ENCODE peak calls at places on chromosomes 2 and 18, in seven cellular contexts. H is left ventricle myocardium inferior, G is thoracic aorta, W is IMR-90, U is upper lobe of left lung, D is left lung, V is lower lobe of right lung. B is an unnamed sample.

GRCh38 chr2:96207778-96208143 is 866 bp downstream of the STARD7 start:
- DNase-seq in H (no peak), G (no peak), W (no peak), U (no peak), D (no peak), V (no peak), B (no peak)

GRCh38 chr2:186570587-186570986 is 19.3 kb upstream of the ITGAV start:
- DNase-seq in H (no peak), G (no peak), W (peak; percentile 60), U (no peak), D (no peak), V (no peak), B (no peak)

GRCh38 chr2:105143467-105144127 is 97.9 kb upstream of the GPR45 start:
- DNase-seq in H (no peak), G (no peak), W (no peak), U (no peak), D (peak; percentile 33), V (no peak), B (peak; percentile 13)

GRCh38 chr2:235610696-235611257 is 116.9 kb downstream of the AGAP1 start:
- DNase-seq in H (no peak), G (no peak), W (no peak), U (no peak), D (no peak), V (no peak), B (no peak)

GRCh38 chr2:6793913-6794312 is 71.8 kb downstream of the CMPK2 start:
- DNase-seq in H (no peak), G (no peak), W (no peak), U (no peak), D (no peak), V (no peak), B (no peak)

GRCh38 chr2:180622122-180622918 is 358.1 kb upstream of the UBE2E3 start:
- DNase-seq in H (no peak), G (no peak), W (peak; percentile 78), U (no peak), D (no peak), V (no peak), B (no peak)

GRCh38 chr2:160367887-160368286 is 125.7 kb downstream of the RBMS1 start:
- DNase-seq in H (no peak), G (no peak), W (peak; percentile 98), U (peak; percentile 58), D (no peak), V (no peak), B (no peak)

GRCh38 chr2:205947621-205948495 is 138.1 kb downstream of the INO80D start:
- DNase-seq in H (peak; percentile 65), G (peak; percentile 11), W (peak; percentile 78), U (peak; percentile 66), D (peak; percentile 54), V (peak; percentile 59), B (peak; percentile 42)

GRCh38 chr18:62282188-62282629 is 42.9 kb upstream of the TNFRSF11A start:
- DNase-seq in H (no peak), G (no peak), W (peak; percentile 84), U (no peak), D (no peak), V (no peak), B (no peak)

DNA sequence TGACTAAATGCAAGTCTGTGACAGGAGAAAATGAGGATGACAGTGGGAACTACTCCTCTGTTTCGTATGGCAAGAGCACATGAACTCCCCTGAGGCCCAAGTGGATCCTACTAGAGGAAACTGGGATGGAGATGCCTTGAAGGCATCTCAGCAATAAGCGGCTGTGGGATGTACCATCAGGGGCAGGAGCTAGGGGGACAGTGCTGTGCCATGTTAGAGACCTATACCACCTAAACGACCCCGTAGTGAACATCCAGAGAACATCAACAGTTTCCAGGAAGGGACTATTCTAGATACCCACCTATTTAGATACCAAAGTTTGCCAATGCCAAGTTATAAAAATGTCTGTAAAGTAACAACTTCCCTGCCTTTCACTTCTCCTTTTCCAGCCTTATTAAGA is 860.8 kb upstream of the ACVR2A start:
- DNase-seq in H (no peak), G (no peak), W (no peak), U (no peak), D (no peak), V (no peak), B (no peak)
- TF ChIP-seq CTCF in H (no peak), G (no peak), W (no peak), U (no peak), D (no peak), V (no peak), B (no peak)

GRCh38 chr18:904135-905090 is at the start of gene ADCYAP1:
- DNase-seq in H (no peak), G (no peak), W (no peak), U (no peak), D (no peak), V (no peak), B (no peak)
- H3K4me3 ChIP-seq in H (peak within 1 kb of the TSS; percentile 9), G (peak within 1 kb of the TSS; percentile 12), W (no peak within 1 kb of the TSS), U (no peak within 1 kb of the TSS), D (no peak within 1 kb of the TSS), V (no peak within 1 kb of the TSS), B (no peak within 1 kb of the TSS)

GRCh38 chr2:43104106-43104505 is 122.3 kb downstream of the ZFP36L2 start:
- DNase-seq in H (no peak), G (no peak), W (no peak), U (no peak), D (no peak), V (no peak), B (no peak)

GRCh38 chr2:43104763-43105162 is 121.6 kb downstream of the ZFP36L2 start:
- DNase-seq in H (no peak), G (no peak), W (no peak), U (no peak), D (no peak), V (no peak), B (no peak)

GRCh38 chr2:43101751-43102150 is 124.7 kb downstream of the ZFP36L2 start:
- DNase-seq in H (no peak), G (no peak), W (no peak), U (no peak), D (no peak), V (no peak), B (no peak)

GRCh38 chr2:43102366-43103092 is 123.9 kb downstream of the ZFP36L2 start:
- DNase-seq in H (peak; percentile 77), G (no peak), W (peak; percentile 77), U (no peak), D (no peak), V (no peak), B (no peak)

GRCh38 chr2:43103093-43103404 is 123.4 kb downstream of the ZFP36L2 start:
- DNase-seq in H (no peak), G (no peak), W (no peak), U (no peak), D (no peak), V (no peak), B (no peak)
- H3K27ac ChIP-seq in H (peak overlapping the region; percentile 87), G (peak overlapping the region; percentile 96), W (peak overlapping the region; percentile 77), U (peak overlapping the region; percentile 81), D (peak overlapping the region; percentile 81), V (peak overlapping the region; percentile 82), B (no peak overlapping the region)

DNA sequence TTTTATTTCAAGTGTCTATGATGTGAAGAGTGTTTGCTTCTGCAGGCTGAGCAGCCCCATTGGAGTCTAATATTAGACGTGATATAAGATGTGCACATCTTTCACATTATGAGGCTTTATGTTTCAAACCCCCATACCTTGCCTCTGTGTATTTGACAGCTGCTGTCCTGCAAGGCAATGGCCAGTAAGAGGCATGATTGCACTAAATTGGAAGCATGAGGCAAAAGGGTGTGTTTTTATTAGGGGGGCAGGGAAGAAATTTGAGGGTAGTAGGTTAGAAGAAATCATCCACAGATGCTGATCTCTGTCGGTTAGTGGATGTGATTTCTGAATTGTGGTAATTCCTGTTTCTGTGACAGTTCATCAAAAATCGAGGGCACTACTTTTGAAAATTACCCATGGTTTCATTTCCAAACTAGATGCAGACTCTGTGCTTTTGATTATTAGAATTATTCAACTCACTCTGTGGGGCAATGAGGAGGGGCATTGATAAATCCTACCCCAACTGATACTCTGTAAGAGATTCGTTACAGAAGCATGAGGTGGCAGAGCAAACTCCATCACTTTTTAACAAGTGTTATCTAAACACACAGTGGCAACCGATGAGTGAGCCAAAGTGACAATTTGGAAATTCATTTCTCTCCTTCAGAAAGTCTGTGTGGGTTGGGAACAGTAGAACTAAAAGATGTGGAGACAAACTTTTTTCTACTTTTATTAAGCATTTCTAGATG is 452.9 kb downstream of the ARHGAP15 start:
- DNase-seq in H (no peak), G (no peak), W (peak; percentile 52), U (no peak), D (no peak), V (no peak), B (no peak)
- TF ChIP-seq CTCF in H (peak; percentile 24), G (no peak), W (peak; percentile 55), U (no peak), D (no peak), V (no peak), B (no peak)

B was measured in CD8-positive, alpha-beta T cell.